ENCODE peak calls at places on chromosomes 5 and 9, in four cellular contexts. One of them, this sample, is unnamed.

GRCh38 chr5:68239485-68239884 is 23.9 kb downstream of the PIK3R1 start:
- DNase-seq in HepG2: peak
- DNase-seq in K562: no peak
- DNase-seq in GM12878: no peak
- DNase-seq in this sample: peak

GRCh38 chr5:776862-777711 is 7.4 kb downstream of the ZDHHC11B start:
- DNase-seq in HepG2: no peak
- DNase-seq in K562: peak
- DNase-seq in GM12878: no peak
- DNase-seq in this sample: no peak

GRCh38 chr9:132077881-132078280 is 1.8 kb downstream of the MED27 start:
- DNase-seq in HepG2: no peak
- DNase-seq in K562: no peak
- DNase-seq in GM12878: no peak
- DNase-seq in this sample: no peak

GRCh38 chr5:167708449-167708848 is 583.0 kb upstream of the WWC1 start:
- DNase-seq in HepG2: no peak
- DNase-seq in K562: no peak
- DNase-seq in GM12878: no peak
- DNase-seq in this sample: no peak

GRCh38 chr5:107671742-107672211 is 1.0 kb upstream of the EFNA5 start:
- DNase-seq in HepG2: no peak
- DNase-seq in K562: no peak
- DNase-seq in GM12878: no peak
- DNase-seq in this sample: peak

GRCh38 chr9:6302417-6302816 is 25.8 kb upstream of the TPD52L3 start:
- DNase-seq in HepG2: no peak
- DNase-seq in K562: no peak
- DNase-seq in GM12878: no peak
- DNase-seq in this sample: no peak

GRCh38 chr9:82209797-82210470 is 221.4 kb downstream of the SPATA31D1 start:
- DNase-seq in HepG2: no peak
- DNase-seq in K562: no peak
- DNase-seq in GM12878: no peak
- DNase-seq in this sample: no peak

GRCh38 chr5:80125022-80125961 is 90.1 kb downstream of the THBS4 start:
- DNase-seq in HepG2: no peak
- DNase-seq in K562: no peak
- DNase-seq in GM12878: peak
- DNase-seq in this sample: no peak

GRCh38 chr5:36664762-36665161 is 58.4 kb downstream of the SLC1A3 start:
- DNase-seq in HepG2: no peak
- DNase-seq in K562: no peak
- DNase-seq in GM12878: no peak
- DNase-seq in this sample: no peak

GRCh38 chr9:106878943-106879916 is 16.3 kb downstream of the ZNF462 start:
- DNase-seq in HepG2: no peak
- DNase-seq in K562: no peak
- DNase-seq in GM12878: no peak
- DNase-seq in this sample: no peak

GRCh38 chr5:84602371-84602771 is 217.7 kb upstream of the EDIL3 start:
- DNase-seq in HepG2: no peak
- DNase-seq in K562: no peak
- DNase-seq in GM12878: peak
- DNase-seq in this sample: no peak

GRCh38 chr5:80072103-80073073 is 37.2 kb downstream of the THBS4 start:
- DNase-seq in HepG2: no peak
- DNase-seq in K562: no peak
- DNase-seq in GM12878: no peak
- DNase-seq in this sample: no peak

GRCh38 chr5:39399135-39400036 is 25.4 kb downstream of the DAB2 start:
- DNase-seq in HepG2: peak
- DNase-seq in K562: peak
- DNase-seq in GM12878: no peak
- DNase-seq in this sample: no peak

GRCh38 chr5:142671801-142672200 is 14.1 kb downstream of the FGF1 start:
- DNase-seq in HepG2: no peak
- DNase-seq in K562: no peak
- DNase-seq in GM12878: no peak
- DNase-seq in this sample: no peak

GRCh38 chr5:150044334-150044681 is 42.0 kb downstream of the CSF1R start:
- DNase-seq in HepG2: no peak
- DNase-seq in K562: no peak
- DNase-seq in GM12878: no peak
- DNase-seq in this sample: no peak

GRCh38 chr5:178115136-178115834 is 2.0 kb downstream of the N4BP3 start:
- DNase-seq in HepG2: no peak
- DNase-seq in K562: no peak
- DNase-seq in GM12878: no peak
- DNase-seq in this sample: no peak

GRCh38 chr5:153779852-153780251 is 258.9 kb downstream of the FAM114A2 start:
- DNase-seq in HepG2: no peak
- DNase-seq in K562: no peak
- DNase-seq in GM12878: no peak
- DNase-seq in this sample: no peak

GRCh38 chr5:37847978-37848425 is 8.2 kb upstream of the GDNF start:
- DNase-seq in HepG2: peak
- DNase-seq in K562: no peak
- DNase-seq in GM12878: peak
- DNase-seq in this sample: peak

GRCh38 chr5:96316017-96316416 is 117.0 kb downstream of the PCSK1 start:
- DNase-seq in HepG2: no peak
- DNase-seq in K562: no peak
- DNase-seq in GM12878: no peak
- DNase-seq in this sample: no peak

GRCh38 chr5:72434781-72435437 is 72.3 kb downstream of the ZNF366 start:
- DNase-seq in HepG2: no peak
- DNase-seq in K562: no peak
- DNase-seq in GM12878: no peak
- DNase-seq in this sample: no peak

GRCh38 chr5:50535393-50535792 is 94.3 kb upstream of the EMB start:
- DNase-seq in HepG2: no peak
- DNase-seq in K562: no peak
- DNase-seq in GM12878: no peak
- DNase-seq in this sample: no peak

GRCh38 chr9:21611896-21612295 is 129.8 kb upstream of the IFNE start:
- DNase-seq in HepG2: no peak
- DNase-seq in K562: no peak
- DNase-seq in GM12878: no peak
- DNase-seq in this sample: no peak

GRCh38 chr5:2550479-2550878 is 201.0 kb downstream of the IRX2 start:
- DNase-seq in HepG2: no peak
- DNase-seq in K562: no peak
- DNase-seq in GM12878: no peak
- DNase-seq in this sample: no peak

GRCh38 chr5:177473461-177473991 is at the start of gene DBN1:
- DNase-seq in HepG2: no peak
- DNase-seq in K562: peak
- DNase-seq in GM12878: no peak
- DNase-seq in this sample: peak

GRCh38 chr5:112979723-112980122 is 3.1 kb downstream of the DCP2 start:
- DNase-seq in HepG2: no peak
- DNase-seq in K562: no peak
- DNase-seq in GM12878: no peak
- DNase-seq in this sample: no peak

GRCh38 chr5:107147584-107147983 is 523.2 kb downstream of the EFNA5 start:
- DNase-seq in HepG2: no peak
- DNase-seq in K562: no peak
- DNase-seq in GM12878: no peak
- DNase-seq in this sample: no peak

GRCh38 chr5:97102010-97102470 is 40.4 kb downstream of the LIX1 start:
- DNase-seq in HepG2: no peak
- DNase-seq in K562: no peak
- DNase-seq in GM12878: no peak
- DNase-seq in this sample: peak

GRCh38 chr5:53089481-53089976 is 20.0 kb downstream of the MOCS2 start:
- DNase-seq in HepG2: no peak
- DNase-seq in K562: no peak
- DNase-seq in GM12878: peak
- DNase-seq in this sample: no peak

GRCh38 chr9:112831281-112831851 is 59.3 kb downstream of the SLC46A2 start:
- DNase-seq in HepG2: no peak
- DNase-seq in K562: no peak
- DNase-seq in GM12878: no peak
- DNase-seq in this sample: no peak

GRCh38 chr5:174311531-174312269 is 266.2 kb downstream of the NSG2 start:
- DNase-seq in HepG2: peak
- DNase-seq in K562: peak
- DNase-seq in GM12878: no peak
- DNase-seq in this sample: peak
- TF ChIP-seq FOXK2 in HepG2: no peak
- TF ChIP-seq FOXK2 in K562: no peak
- TF ChIP-seq FOXK2 in GM12878: no peak
- TF ChIP-seq FOXK2 in this sample: no peak

DNA sequence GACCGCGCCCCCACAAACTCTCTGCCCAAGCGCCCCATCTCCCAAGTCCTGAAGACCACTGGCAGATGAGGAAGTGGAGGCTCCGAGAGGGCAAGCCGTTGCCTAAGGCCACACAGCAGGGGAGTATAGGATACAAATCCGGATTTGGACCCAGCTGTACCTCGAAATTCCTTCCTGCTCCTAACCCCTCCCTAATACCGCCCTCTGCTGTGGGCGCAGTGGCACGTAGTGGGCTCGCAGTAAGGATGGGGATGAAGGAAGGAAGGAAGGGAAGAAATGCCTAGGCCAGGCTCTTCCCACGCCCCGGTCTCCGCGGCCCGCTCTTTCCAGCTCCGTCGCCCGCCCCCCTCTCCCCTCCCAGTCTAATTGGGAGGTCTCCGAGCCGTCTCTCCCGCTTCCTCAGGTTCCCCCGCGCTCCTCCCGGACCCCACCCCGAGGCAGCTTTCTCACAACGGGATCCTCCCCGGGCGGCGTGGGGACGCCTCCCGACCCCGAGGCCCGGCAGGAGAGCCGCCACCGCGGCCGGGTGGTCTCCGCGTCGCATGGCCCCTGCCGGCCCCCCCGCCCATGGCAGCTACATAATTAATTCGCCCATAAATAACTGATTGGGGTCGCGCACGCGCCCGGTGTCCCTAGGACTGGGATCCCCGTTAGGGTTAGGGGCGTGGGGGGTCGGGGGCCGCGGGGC is 138.9 kb downstream of the C9orf50 start:
- DNase-seq in HepG2: no peak
- DNase-seq in K562: peak
- DNase-seq in GM12878: no peak
- DNase-seq in this sample: peak
- TF ChIP-seq FOXK2 in HepG2: no peak
- TF ChIP-seq FOXK2 in K562: no peak
- TF ChIP-seq FOXK2 in GM12878: no peak
- TF ChIP-seq FOXK2 in this sample: no peak

GRCh38 chr5:140869555-140869886 is 764 bp downstream of the PCDHA11 start:
- DNase-seq in HepG2: no peak
- DNase-seq in K562: no peak
- DNase-seq in GM12878: no peak
- DNase-seq in this sample: no peak
- TF ChIP-seq FOXK2 in HepG2: no peak
- TF ChIP-seq FOXK2 in K562: no peak
- TF ChIP-seq FOXK2 in GM12878: no peak
- TF ChIP-seq FOXK2 in this sample: no peak

GRCh38 chr5:181140766-181141165 is 6.6 kb upstream of the OR2V2 start:
- DNase-seq in HepG2: no peak
- DNase-seq in K562: no peak
- DNase-seq in GM12878: no peak
- DNase-seq in this sample: no peak

GRCh38 chr5:181136361-181136955 is 5.5 kb upstream of the OR2V1 start:
- DNase-seq in HepG2: no peak
- DNase-seq in K562: no peak
- DNase-seq in GM12878: no peak
- DNase-seq in this sample: no peak

GRCh38 chr5:181142054-181142453 is 5.3 kb upstream of the OR2V2 start:
- DNase-seq in HepG2: no peak
- DNase-seq in K562: no peak
- DNase-seq in GM12878: no peak
- DNase-seq in this sample: no peak

GRCh38 chr5:181134259-181134658 is 3.3 kb upstream of the OR2V1 start:
- DNase-seq in HepG2: no peak
- DNase-seq in K562: no peak
- DNase-seq in GM12878: no peak
- DNase-seq in this sample: no peak

DNA sequence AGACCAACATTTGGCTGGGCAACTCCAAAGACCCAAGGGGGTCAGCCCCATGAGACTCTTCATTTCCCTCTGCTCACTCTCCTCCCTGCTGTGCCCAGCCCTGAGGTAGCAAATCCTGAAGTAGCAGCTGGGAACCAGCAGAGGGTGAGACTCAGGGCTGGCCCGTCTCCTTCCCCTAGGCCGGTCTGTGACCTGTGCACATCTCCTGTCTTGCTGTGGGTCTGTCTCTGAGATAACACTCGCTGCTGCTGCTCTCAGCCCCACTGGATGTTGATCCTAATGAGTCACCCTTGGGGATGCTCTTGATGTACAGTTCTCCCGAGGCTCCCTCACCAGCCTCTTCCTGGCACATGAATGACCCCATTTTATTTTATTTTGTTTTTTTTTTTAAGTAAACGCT is 7.3 kb upstream of the OR2V1 start:
- DNase-seq in HepG2: no peak
- DNase-seq in K562: no peak
- DNase-seq in GM12878: no peak
- DNase-seq in this sample: no peak
- TF ChIP-seq FOXK2 in HepG2: no peak
- TF ChIP-seq FOXK2 in K562: no peak
- TF ChIP-seq FOXK2 in GM12878: no peak
- TF ChIP-seq FOXK2 in this sample: no peak

DNA sequence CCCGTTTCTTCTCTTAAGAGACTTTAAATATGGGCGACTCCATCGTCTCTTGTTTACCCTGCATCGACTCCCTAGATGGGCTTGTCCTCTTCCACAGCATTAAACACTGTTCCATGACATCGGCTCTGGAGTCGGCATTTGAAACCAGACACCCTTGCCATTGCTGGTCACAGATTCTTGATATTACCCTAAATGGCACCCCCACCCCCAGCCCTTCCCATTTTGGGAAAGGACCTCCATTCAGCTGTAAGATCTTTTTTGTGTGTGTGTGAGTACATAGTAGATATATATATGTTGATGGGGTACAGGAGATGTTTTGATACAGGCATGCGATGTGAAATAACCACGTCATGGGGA is 51.1 kb upstream of the SH3PXD2B start:
- DNase-seq in HepG2: no peak
- DNase-seq in K562: no peak
- DNase-seq in GM12878: no peak
- DNase-seq in this sample: no peak
- TF ChIP-seq FOXK2 in HepG2: no peak
- TF ChIP-seq FOXK2 in K562: no peak
- TF ChIP-seq FOXK2 in GM12878: no peak
- TF ChIP-seq FOXK2 in this sample: no peak